ENCODE peak calls at places on chromosomes 5 and 9, in eight cellular contexts. Z, K, S, R, N, Q, X and J are unnamed samples.

GRCh38 chr5:83026930-83027687 is 50.1 kb downstream of the TMEM167A start:
- DNase-seq in Z (no peak), K (no peak), S (no peak), R (peak; percentile 5), N (no peak), Q (no peak), X (peak; percentile 81), J (no peak)

GRCh38 chr5:100456615-100457014 is 78.6 kb upstream of the FAM174A start:
- DNase-seq in Z (no peak), K (no peak), S (no peak), R (no peak), N (no peak), Q (no peak), X (no peak), J (no peak)

GRCh38 chr9:135702002-135702721 is at the start of gene KCNT1:
- DNase-seq in Z (peak; percentile 99), K (peak; percentile 68), S (no peak), R (peak; percentile 13), N (peak; percentile 69), Q (peak; percentile 46), X (peak; percentile 76), J (peak; percentile 28)

GRCh38 chr9:130426883-130427282 is 17.9 kb upstream of the ASS1 start:
- DNase-seq in Z (no peak), K (no peak), S (peak; percentile 35), R (peak; percentile 35), N (peak; percentile 94), Q (no peak), X (peak; percentile 60), J (peak; percentile 78)

GRCh38 chr9:131666779-131667178 is 73.1 kb downstream of the RAPGEF1 start:
- DNase-seq in Z (no peak), K (no peak), S (no peak), R (no peak), N (no peak), Q (no peak), X (no peak), J (no peak)

GRCh38 chr9:127915801-127916664 is 808 bp downstream of the ST6GALNAC4 start:
- DNase-seq in Z (no peak), K (no peak), S (peak; percentile 54), R (no peak), N (peak; percentile 34), Q (no peak), X (no peak), J (peak; percentile 58)

GRCh38 chr5:78626009-78626571 is 22.5 kb downstream of the LHFPL2 start:
- DNase-seq in Z (no peak), K (no peak), S (no peak), R (peak; percentile 57), N (no peak), Q (no peak), X (no peak), J (no peak)

GRCh38 chr9:21711504-21711903 is 90.9 kb upstream of the MTAP start:
- DNase-seq in Z (no peak), K (no peak), S (no peak), R (peak; percentile 54), N (peak; percentile 83), Q (no peak), X (peak; percentile 30), J (no peak)

GRCh38 chr5:91038180-91038808 is 344.8 kb downstream of the ARRDC3 start:
- DNase-seq in Z (no peak), K (peak; percentile 82), S (no peak), R (no peak), N (no peak), Q (no peak), X (no peak), J (no peak)

GRCh38 chr9:83065233-83065632 is 2.3 kb upstream of the RASEF start:
- DNase-seq in Z (no peak), K (no peak), S (no peak), R (no peak), N (no peak), Q (no peak), X (no peak), J (no peak)

GRCh38 chr9:83062011-83062652 is 810 bp downstream of the RASEF start:
- DNase-seq in Z (peak; percentile 65), K (no peak), S (no peak), R (peak; percentile 18), N (peak; percentile 58), Q (peak; percentile 80), X (peak; percentile 65), J (peak; percentile 64)

GRCh38 chr9:83060557-83060956 is 2.4 kb downstream of the RASEF start:
- DNase-seq in Z (peak; percentile 51), K (no peak), S (no peak), R (no peak), N (no peak), Q (peak; percentile 58), X (no peak), J (peak; percentile 73)

GRCh38 chr9:83061036-83061435 is 1.9 kb downstream of the RASEF start:
- DNase-seq in Z (no peak), K (no peak), S (no peak), R (peak; percentile 6), N (peak; percentile 24), Q (no peak), X (no peak), J (peak; percentile 63)

DNA sequence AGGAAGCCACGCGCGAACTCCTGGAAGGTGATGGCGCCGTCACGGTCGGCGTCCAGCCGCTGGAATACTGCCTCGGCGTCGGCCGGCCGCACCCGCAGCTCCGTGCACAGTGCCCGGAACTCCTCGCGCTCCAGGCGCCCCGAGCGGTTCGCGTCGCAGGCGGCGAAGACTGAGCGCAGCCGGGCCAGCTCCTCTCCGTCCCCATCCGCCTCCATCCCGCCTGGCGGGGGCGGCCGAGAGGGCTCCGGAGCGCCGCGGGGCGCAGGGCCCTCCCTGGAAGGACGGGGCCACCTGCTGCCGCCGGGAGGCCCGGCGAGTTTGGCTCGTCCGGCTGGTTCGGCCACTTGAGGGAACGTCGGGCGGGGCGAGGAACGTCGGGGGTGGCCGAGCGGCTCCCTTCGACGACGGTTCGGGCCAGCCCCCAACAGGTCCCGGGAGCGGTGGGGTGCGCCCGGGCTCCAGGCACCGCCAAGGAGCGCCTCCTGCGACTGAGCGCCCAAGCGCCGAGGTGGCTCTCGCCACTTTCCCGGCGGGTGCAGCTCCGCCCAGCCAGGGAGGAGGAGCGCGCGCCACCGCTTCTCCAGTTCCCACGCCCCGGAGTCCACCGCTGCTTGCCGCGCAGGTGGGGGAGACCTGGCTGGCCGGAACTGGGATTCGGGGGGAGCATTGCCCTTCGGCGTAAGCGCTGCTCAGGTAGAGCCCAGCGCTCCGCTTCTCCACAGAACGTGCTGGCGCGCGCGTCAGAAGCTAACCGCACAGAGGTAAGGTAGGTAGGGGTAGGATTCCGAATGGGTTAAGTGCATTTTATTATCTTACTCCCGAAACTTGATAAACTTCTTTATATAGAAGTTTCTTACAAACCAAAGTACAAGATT is at the start of gene RASEF:
- DNase-seq in Z (peak; percentile 86), K (no peak), S (no peak), R (no peak), N (peak; percentile 59), Q (peak; percentile 82), X (peak; percentile 84), J (peak; percentile 78)
- H3K27me3 ChIP-seq in Z (peaks cover 19% of the 10 kb centered on the region), K (peaks cover 32% of the 10 kb centered on the region), S (peaks cover 58% of the 10 kb centered on the region), R (peaks cover 33% of the 10 kb centered on the region), N (peaks cover 10% of the 10 kb centered on the region), Q (peaks cover 16% of the 10 kb centered on the region), X (peaks cover 10% of the 10 kb centered on the region), J (no peaks in the 10 kb centered on the region)

GRCh38 chr9:94174164-94174563 is 84.9 kb upstream of the ZNF169 start:
- DNase-seq in Z (no peak), K (no peak), S (no peak), R (no peak), N (no peak), Q (no peak), X (no peak), J (no peak)

GRCh38 chr9:94169978-94170377 is 85.7 kb downstream of the PTPDC1 start:
- DNase-seq in Z (no peak), K (no peak), S (no peak), R (no peak), N (no peak), Q (no peak), X (no peak), J (no peak)

GRCh38 chr9:94175669-94176068 is 83.4 kb upstream of the ZNF169 start:
- DNase-seq in Z (no peak), K (no peak), S (no peak), R (peak; percentile 26), N (no peak), Q (no peak), X (no peak), J (no peak)

GRCh38 chr9:94176582-94176981 is 82.5 kb upstream of the ZNF169 start:
- DNase-seq in Z (no peak), K (no peak), S (no peak), R (no peak), N (no peak), Q (no peak), X (no peak), J (peak; percentile 54)

GRCh38 chr9:94173632-94174031 is 85.5 kb upstream of the ZNF169 start:
- DNase-seq in Z (no peak), K (no peak), S (no peak), R (no peak), N (no peak), Q (no peak), X (no peak), J (no peak)
- H3K4me1 ChIP-seq in Z (peaks cover 26% of the 10 kb centered on the region), K (peaks cover 51% of the 10 kb centered on the region), S (peaks cover 99% of the 10 kb centered on the region), R (peaks cover 21% of the 10 kb centered on the region), N (peaks cover 82% of the 10 kb centered on the region), Q (peaks cover 100% of the 10 kb centered on the region), X (no peaks in the 10 kb centered on the region), J (peaks cover 4% of the 10 kb centered on the region)

DNA sequence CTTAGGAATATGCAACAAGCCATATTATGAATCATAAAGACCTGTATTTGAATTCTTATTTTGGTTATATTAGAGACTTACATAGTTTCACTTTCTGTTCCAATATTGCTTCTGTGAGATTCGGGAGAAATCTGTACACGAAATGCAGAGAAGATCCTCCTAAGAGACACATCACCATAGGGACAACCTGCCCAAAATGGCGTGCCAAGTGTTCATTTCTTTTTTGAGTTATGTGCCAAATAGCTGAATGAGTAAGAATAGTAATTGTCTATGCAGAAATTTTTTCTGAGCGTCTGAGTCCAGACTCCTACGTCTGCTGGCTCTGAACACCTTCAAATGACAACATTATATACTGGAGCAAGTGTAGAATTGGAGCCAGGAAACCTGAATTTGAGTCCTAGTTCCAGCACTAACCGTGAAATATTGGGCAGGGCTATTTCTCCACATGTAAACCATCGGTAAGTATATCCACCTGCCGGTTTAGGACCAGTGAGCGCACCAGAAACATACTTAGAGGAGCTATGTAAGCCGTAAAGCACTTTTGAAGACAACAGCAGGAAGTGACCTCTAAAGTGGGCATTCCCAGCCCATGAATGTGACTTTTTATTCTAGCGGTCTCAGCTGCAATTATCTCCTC is 163.9 kb upstream of the DMRT1 start:
- DNase-seq in Z (no peak), K (no peak), S (no peak), R (no peak), N (peak; percentile 75), Q (no peak), X (no peak), J (peak; percentile 22)
- H3K27ac ChIP-seq in Z (no peak overlapping the region), K (no peak overlapping the region), S (peak overlapping the region; percentile 33), R (no peak overlapping the region), N (peak overlapping the region; percentile 43), Q (peak overlapping the region; percentile 76), X (no peak overlapping the region), J (peak overlapping the region; percentile 12)

GRCh38 chr5:1886634-1887399 is 4.1 kb upstream of the IRX4 start:
- DNase-seq in Z (no peak), K (no peak), S (no peak), R (no peak), N (no peak), Q (no peak), X (no peak), J (no peak)
- H3K27me3 ChIP-seq in Z (peaks cover 90% of the 10 kb centered on the region), K (peaks cover 79% of the 10 kb centered on the region), S (peaks cover 42% of the 10 kb centered on the region), R (peaks cover 80% of the 10 kb centered on the region), N (peaks cover 63% of the 10 kb centered on the region), Q (peaks cover 86% of the 10 kb centered on the region), X (peaks cover 51% of the 10 kb centered on the region), J (peaks cover 43% of the 10 kb centered on the region)